ENCODE peak calls at places on chromosomes 11 and 22, in eight cellular contexts. S is IMR-90, M is HCT116, D is A549, X is prostate gland, J is heart left ventricle, Q is body of pancreas, L is adrenal gland. Y is an unnamed sample.

GRCh38 chr11:86101941-86102407 is 33.1 kb upstream of the PICALM start:
- DNase-seq in S (peak), M (no peak), D (peak), X (no peak), J (no peak), Q (no peak), L (no peak), Y (no peak)

GRCh38 chr22:49855491-49855911 is 1.9 kb downstream of the ZBED4 start:
- DNase-seq in S (peak), M (no peak), D (no peak), X (no peak), J (no peak), Q (peak), L (no peak), Y (no peak)

GRCh38 chr11:128632151-128632791 is 44.9 kb upstream of the ETS1 start:
- DNase-seq in S (peak), M (peak), D (peak), X (no peak), J (no peak), Q (peak), L (no peak), Y (no peak)

GRCh38 chr11:122163420-122163819 is 47.4 kb upstream of the BLID start:
- DNase-seq in S (peak), M (no peak), D (no peak), X (no peak), J (no peak), Q (no peak), L (no peak), Y (no peak)

GRCh38 chr11:86692317-86692716 is 19.9 kb upstream of the ME3 start:
- DNase-seq in S (peak), M (no peak), D (no peak), X (no peak), J (no peak), Q (no peak), L (no peak), Y (no peak)

GRCh38 chr11:76284161-76284560 is 77.9 kb upstream of the WNT11 start:
- DNase-seq in S (no peak), M (no peak), D (no peak), X (no peak), J (no peak), Q (no peak), L (no peak), Y (no peak)

GRCh38 chr22:25403752-25404471 is 160.6 kb upstream of the GRK3 start:
- DNase-seq in S (peak), M (no peak), D (peak), X (no peak), J (no peak), Q (no peak), L (no peak), Y (no peak)

GRCh38 chr11:121134758-121135312 is 33.8 kb downstream of the TECTA start:
- DNase-seq in S (no peak), M (no peak), D (no peak), X (no peak), J (no peak), Q (no peak), L (no peak), Y (no peak)

GRCh38 chr11:3192511-3193372 is 25.9 kb downstream of the MRGPRG start:
- DNase-seq in S (no peak), M (no peak), D (no peak), X (no peak), J (no peak), Q (no peak), L (no peak), Y (peak)

GRCh38 chr11:110565344-110565684 is 135.6 kb downstream of the FDX1 start:
- DNase-seq in S (peak), M (peak), D (peak), X (no peak), J (no peak), Q (no peak), L (peak), Y (no peak)

GRCh38 chr11:128551641-128552335 is 35.6 kb downstream of the ETS1 start:
- DNase-seq in S (no peak), M (no peak), D (no peak), X (no peak), J (no peak), Q (no peak), L (no peak), Y (no peak)

GRCh38 chr11:60957188-60957587 is 5.2 kb upstream of the SLC15A3 start:
- DNase-seq in S (no peak), M (no peak), D (no peak), X (no peak), J (no peak), Q (no peak), L (no peak), Y (no peak)

GRCh38 chr11:73980001-73980960 is 2.4 kb downstream of the UCP2 start:
- DNase-seq in S (peak), M (no peak), D (no peak), X (no peak), J (peak), Q (peak), L (no peak), Y (no peak)

GRCh38 chr22:28103596-28103995 is 184.5 kb upstream of the PITPNB start:
- DNase-seq in S (no peak), M (no peak), D (no peak), X (no peak), J (no peak), Q (no peak), L (no peak), Y (no peak)
- TF ChIP-seq CTCF in S (no peak), M (no peak), D (no peak), X (no peak), J (no peak), Q (no peak), L (no peak), Y (no peak)

DNA sequence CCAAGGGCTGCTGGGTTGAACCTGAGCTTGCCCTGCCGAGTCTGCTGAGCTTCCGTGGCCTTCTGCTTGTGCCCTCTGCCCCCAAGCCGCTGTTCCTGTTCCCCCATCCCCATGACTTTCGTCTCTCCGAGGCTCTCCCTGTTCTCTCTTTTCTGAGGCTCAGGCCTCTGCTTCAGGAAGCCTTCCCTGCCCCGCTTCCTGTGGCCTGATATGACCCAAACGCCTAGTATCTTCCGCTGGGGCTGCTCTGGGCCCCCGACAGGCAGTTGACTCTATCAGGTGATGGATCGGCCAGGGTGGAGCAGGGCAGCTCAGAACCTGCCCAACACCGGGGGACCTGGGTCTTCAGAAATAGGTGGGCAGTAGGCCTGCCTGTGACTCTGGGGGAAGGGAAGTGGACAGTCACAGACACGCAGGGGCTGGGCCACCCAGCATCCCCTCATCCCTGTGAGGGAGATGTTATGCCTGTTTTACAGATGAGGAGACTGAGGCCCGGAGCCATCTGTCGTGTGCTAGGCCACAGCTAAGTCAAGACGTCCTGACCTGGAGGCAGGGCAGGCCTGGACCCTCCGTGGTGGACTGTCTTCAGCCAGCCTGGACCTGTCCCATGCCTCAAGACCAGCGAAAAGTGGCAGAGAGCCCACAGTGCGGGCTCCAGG is 16.3 kb downstream of the BAD start:
- DNase-seq in S (no peak), M (no peak), D (no peak), X (peak), J (peak), Q (no peak), L (no peak), Y (no peak)
- TF ChIP-seq POLR2A in S (no peak), M (no peak), D (no peak), X (no peak), J (no peak), Q (no peak), L (no peak), Y (no peak)

GRCh38 chr11:134047586-134047999 is 21.3 kb upstream of the JAM3 start:
- DNase-seq in S (peak), M (no peak), D (no peak), X (no peak), J (peak), Q (peak), L (peak), Y (peak)
- H3K4me3 ChIP-seq in S (no peak), M (no peak), D (no peak), X (no peak), J (peak), Q (no peak), L (no peak), Y (no peak)

DNA sequence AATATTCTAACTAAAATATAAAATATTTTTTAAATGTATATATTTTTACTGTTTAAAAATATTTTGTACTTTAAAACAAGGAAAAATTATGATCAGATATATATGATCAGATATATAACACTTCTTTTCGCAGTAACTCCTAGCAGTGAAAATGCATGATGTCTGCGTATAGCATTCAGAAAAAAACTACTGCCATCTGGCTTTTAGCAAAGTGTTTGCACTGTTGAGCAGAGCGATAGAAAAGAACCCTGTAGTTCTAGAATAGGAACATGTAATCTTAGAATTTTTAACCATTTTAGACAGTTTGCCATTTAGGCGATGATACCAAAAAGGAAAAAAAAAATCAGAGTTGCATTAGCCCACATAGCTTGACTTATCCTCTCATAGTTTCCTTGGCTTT is 370.4 kb upstream of the ANO3 start:
- DNase-seq in S (no peak), M (no peak), D (no peak), X (no peak), J (no peak), Q (no peak), L (no peak), Y (no peak)
- TF ChIP-seq CTCF in S (no peak), M (no peak), D (no peak), X (no peak), J (no peak), Q (no peak), L (no peak), Y (no peak)

Y was measured in lower leg skin.